ENCODE peak calls at places on chromosomes 13 and 19, in eight cellular contexts. S, A, T, I, J, B, D and C are unnamed samples.

GRCh38 chr13:38844581-38844980 is 146.1 kb downstream of the STOML3 start:
- DNase-seq in S (no peak), A (no peak), T (no peak), I (no peak), J (no peak), B (no peak), D (no peak), C (no peak)

GRCh38 chr19:30419581-30420180 is 47.5 kb downstream of the ZNF536 start:
- DNase-seq in S (no peak), A (no peak), T (no peak), I (no peak), J (no peak), B (peak), D (no peak), C (peak)

GRCh38 chr19:10332158-10332964 is 968 bp downstream of the RAVER1 start:
- DNase-seq in S (no peak), A (no peak), T (no peak), I (no peak), J (no peak), B (peak), D (no peak), C (peak)

GRCh38 chr13:62336507-62336906 is 920.9 kb upstream of the PCDH20 start:
- DNase-seq in S (no peak), A (no peak), T (no peak), I (no peak), J (no peak), B (no peak), D (no peak), C (no peak)

GRCh38 chr19:46691104-46691503 is 25.8 kb downstream of the PRKD2 start:
- DNase-seq in S (no peak), A (no peak), T (no peak), I (no peak), J (no peak), B (no peak), D (no peak), C (no peak)

GRCh38 chr13:99979453-99980200 is 2.0 kb upstream of the ZIC2 start:
- DNase-seq in S (no peak), A (no peak), T (no peak), I (no peak), J (peak), B (peak), D (no peak), C (no peak)

GRCh38 chr19:18418725-18419194 is 438 bp upstream of the SSBP4 start:
- DNase-seq in S (no peak), A (no peak), T (peak), I (no peak), J (no peak), B (peak), D (no peak), C (no peak)

GRCh38 chr19:13937479-13938360 is 497 bp downstream of the PODNL1 start:
- DNase-seq in S (no peak), A (no peak), T (no peak), I (no peak), J (no peak), B (peak), D (no peak), C (no peak)

GRCh38 chr19:1257475-1258160 is 9.2 kb downstream of the MIDN start:
- DNase-seq in S (no peak), A (no peak), T (no peak), I (no peak), J (no peak), B (peak), D (no peak), C (no peak)

GRCh38 chr13:77351326-77351725 is 24.4 kb upstream of the MYCBP2 start:
- DNase-seq in S (no peak), A (no peak), T (no peak), I (no peak), J (no peak), B (no peak), D (no peak), C (no peak)

GRCh38 chr13:41589434-41589833 is 132.1 kb downstream of the RGCC start:
- DNase-seq in S (no peak), A (no peak), T (no peak), I (no peak), J (no peak), B (no peak), D (no peak), C (no peak)

GRCh38 chr13:111650626-111651025 is 330.2 kb downstream of the TEX29 start:
- DNase-seq in S (no peak), A (no peak), T (no peak), I (no peak), J (no peak), B (no peak), D (no peak), C (no peak)

GRCh38 chr19:32421589-32422361 is 16.2 kb downstream of the DPY19L3 start:
- DNase-seq in S (no peak), A (no peak), T (no peak), I (no peak), J (no peak), B (no peak), D (no peak), C (no peak)

GRCh38 chr19:1503089-1503924 is 9.5 kb downstream of the ADAMTSL5 start:
- DNase-seq in S (no peak), A (peak), T (peak), I (peak), J (peak), B (peak), D (peak), C (peak)

GRCh38 chr19:55882626-55883025 is 46.3 kb downstream of the NLRP4 start:
- DNase-seq in S (no peak), A (no peak), T (no peak), I (no peak), J (no peak), B (no peak), D (no peak), C (no peak)

GRCh38 chr19:3115916-3116602 is 19.8 kb upstream of the GNA15 start:
- DNase-seq in S (no peak), A (no peak), T (no peak), I (no peak), J (no peak), B (no peak), D (peak), C (peak)

GRCh38 chr19:16023558-16023915 is 52.8 kb upstream of the TPM4 start:
- DNase-seq in S (no peak), A (no peak), T (no peak), I (no peak), J (no peak), B (no peak), D (no peak), C (no peak)

GRCh38 chr13:32427852-32428580 is at the start of gene N4BP2L1:
- DNase-seq in S (no peak), A (no peak), T (peak), I (peak), J (peak), B (peak), D (no peak), C (peak)

GRCh38 chr19:35320285-35320706 is 8.7 kb upstream of the CD22 start:
- DNase-seq in S (no peak), A (no peak), T (no peak), I (no peak), J (no peak), B (no peak), D (no peak), C (no peak)

GRCh38 chr13:38755792-38756191 is 68.9 kb downstream of the FREM2 start:
- DNase-seq in S (no peak), A (no peak), T (no peak), I (no peak), J (no peak), B (no peak), D (no peak), C (no peak)

GRCh38 chr19:8004723-8005513 is 523 bp downstream of the ELAVL1 start:
- DNase-seq in S (no peak), A (peak), T (peak), I (peak), J (peak), B (peak), D (no peak), C (peak)

GRCh38 chr13:77113496-77113895 is 86.5 kb upstream of the FBXL3 start:
- DNase-seq in S (no peak), A (no peak), T (no peak), I (no peak), J (no peak), B (peak), D (no peak), C (peak)

GRCh38 chr13:49840266-49840665 is 47.8 kb upstream of the KPNA3 start:
- DNase-seq in S (no peak), A (peak), T (no peak), I (no peak), J (no peak), B (peak), D (no peak), C (no peak)

GRCh38 chr19:51224163-51224641 is 678 bp upstream of the CD33 start:
- DNase-seq in S (no peak), A (no peak), T (no peak), I (no peak), J (no peak), B (no peak), D (no peak), C (no peak)

GRCh38 chr13:100673376-100673830 is 1.2 kb downstream of the TMTC4 start:
- DNase-seq in S (no peak), A (no peak), T (no peak), I (no peak), J (peak), B (no peak), D (no peak), C (no peak)

GRCh38 chr13:21620858-21621257 is 16.9 kb upstream of the MICU2 start:
- DNase-seq in S (no peak), A (no peak), T (no peak), I (no peak), J (no peak), B (no peak), D (no peak), C (no peak)

GRCh38 chr13:112891477-112892401 is 77.3 kb upstream of the MCF2L start:
- DNase-seq in S (peak), A (no peak), T (no peak), I (no peak), J (no peak), B (no peak), D (no peak), C (no peak)

GRCh38 chr13:31038834-31039552 is 106.5 kb downstream of the TEX26 start:
- DNase-seq in S (no peak), A (peak), T (no peak), I (peak), J (no peak), B (peak), D (no peak), C (no peak)

GRCh38 chr13:78660130-78660857 is 1.3 kb upstream of the OBI1 start:
- DNase-seq in S (no peak), A (no peak), T (no peak), I (peak), J (no peak), B (no peak), D (no peak), C (no peak)

GRCh38 chr13:42990147-42990990 is 1.7 kb downstream of the EPSTI1 start:
- DNase-seq in S (no peak), A (peak), T (peak), I (no peak), J (peak), B (peak), D (no peak), C (no peak)

GRCh38 chr13:22372261-22372660 is 701.4 kb downstream of the FGF9 start:
- DNase-seq in S (no peak), A (no peak), T (no peak), I (no peak), J (no peak), B (no peak), D (no peak), C (no peak)

GRCh38 chr19:10096615-10096963 is 5.9 kb downstream of the ANGPTL6 start:
- DNase-seq in S (no peak), A (no peak), T (no peak), I (no peak), J (no peak), B (peak), D (no peak), C (no peak)

GRCh38 chr19:49475995-49476880 is 2.2 kb downstream of the FLT3LG start:
- DNase-seq in S (peak), A (no peak), T (peak), I (peak), J (peak), B (peak), D (no peak), C (peak)

GRCh38 chr13:26280295-26280694 is 26.4 kb downstream of the CDK8 start:
- DNase-seq in S (no peak), A (peak), T (no peak), I (no peak), J (no peak), B (peak), D (peak), C (peak)

GRCh38 chr13:21402586-21403307 is 56.4 kb downstream of the ZDHHC20 start:
- DNase-seq in S (no peak), A (peak), T (no peak), I (no peak), J (no peak), B (peak), D (peak), C (no peak)

GRCh38 chr19:12913871-12914690 is 5.0 kb downstream of the SYCE2 start:
- DNase-seq in S (no peak), A (no peak), T (peak), I (peak), J (no peak), B (peak), D (no peak), C (no peak)

GRCh38 chr19:48329167-48329891 is 4.0 kb downstream of the EMP3 start:
- DNase-seq in S (no peak), A (peak), T (peak), I (peak), J (no peak), B (peak), D (peak), C (peak)

GRCh38 chr19:920051-920857 is 3.1 kb downstream of the KISS1R start:
- DNase-seq in S (no peak), A (no peak), T (peak), I (peak), J (peak), B (peak), D (no peak), C (no peak)